ENCODE peak calls at places on chromosomes 11 and 22, in seven cellular contexts. Y is heart left ventricle; O is mesendoderm; E is PC-9; C is H9; T is IMR-90; I is naive thymus-derived CD4-positive, alpha-beta T cell. W is an unnamed sample.

GRCh38 chr11:111554532-111554931 is 14.0 kb downstream of the LAYN start:
- DNase-seq in Y (no peak), O (no peak), E (no peak), C (no peak), T (no peak), I (no peak), W (no peak)

GRCh38 chr11:117822031-117822521 is 2.5 kb downstream of the FXYD2 start:
- DNase-seq in Y (no peak), O (peak), E (peak), C (peak), T (no peak), I (peak), W (no peak)

GRCh38 chr22:27462190-27462589 is 339.4 kb downstream of the MN1 start:
- DNase-seq in Y (no peak), O (peak), E (no peak), C (no peak), T (no peak), I (no peak), W (no peak)

GRCh38 chr11:133945087-133945974 is 11.4 kb downstream of the IGSF9B start:
- DNase-seq in Y (peak), O (no peak), E (no peak), C (no peak), T (peak), I (peak), W (peak)

GRCh38 chr11:113506893-113507292 is 31.7 kb upstream of the DRD2 start:
- DNase-seq in Y (no peak), O (no peak), E (no peak), C (no peak), T (no peak), I (no peak), W (no peak)

GRCh38 chr22:39264344-39265116 is 19.7 kb upstream of the PDGFB start:
- DNase-seq in Y (peak), O (no peak), E (no peak), C (no peak), T (no peak), I (no peak), W (no peak)

GRCh38 chr11:208917-209260 is 1.4 kb downstream of the RIC8A start:
- DNase-seq in Y (no peak), O (no peak), E (no peak), C (no peak), T (no peak), I (no peak), W (no peak)

GRCh38 chr11:17504330-17505107 is 27.9 kb upstream of the ABCC8 start:
- DNase-seq in Y (peak), O (peak), E (peak), C (peak), T (peak), I (peak), W (peak)

GRCh38 chr11:45665933-45666647 is 668 bp upstream of the CHST1 start:
- DNase-seq in Y (no peak), O (no peak), E (no peak), C (no peak), T (no peak), I (no peak), W (peak)

GRCh38 chr22:46113910-46114517 is 36.3 kb upstream of the PPARA start:
- DNase-seq in Y (no peak), O (no peak), E (no peak), C (no peak), T (no peak), I (no peak), W (no peak)

GRCh38 chr22:31361743-31362142 is 15.6 kb upstream of the PATZ1 start:
- DNase-seq in Y (no peak), O (no peak), E (no peak), C (no peak), T (no peak), I (no peak), W (no peak)

GRCh38 chr22:19120829-19121630 is 1.2 kb downstream of the DGCR2 start:
- DNase-seq in Y (no peak), O (peak), E (peak), C (peak), T (peak), I (no peak), W (no peak)

GRCh38 chr22:38869663-38870062 is 2.4 kb downstream of the CBX6 start:
- DNase-seq in Y (no peak), O (no peak), E (no peak), C (peak), T (no peak), I (no peak), W (no peak)

GRCh38 chr11:39975091-39975490 is 1484.4 kb downstream of the LRRC4C start:
- DNase-seq in Y (no peak), O (no peak), E (no peak), C (no peak), T (no peak), I (no peak), W (no peak)

GRCh38 chr11:28860898-28861297 is 752.7 kb downstream of the METTL15 start:
- DNase-seq in Y (no peak), O (peak), E (no peak), C (no peak), T (peak), I (no peak), W (no peak)

GRCh38 chr11:31059529-31059928 is 310.0 kb downstream of the DCDC1 start:
- DNase-seq in Y (no peak), O (no peak), E (no peak), C (no peak), T (no peak), I (no peak), W (no peak)

GRCh38 chr22:27489265-27489675 is 312.3 kb downstream of the MN1 start:
- DNase-seq in Y (no peak), O (no peak), E (no peak), C (no peak), T (peak), I (no peak), W (no peak)

GRCh38 chr11:27153136-27153535 is 112.5 kb downstream of the BBOX1 start:
- DNase-seq in Y (no peak), O (no peak), E (no peak), C (no peak), T (no peak), I (no peak), W (no peak)

GRCh38 chr11:16815047-16815767 is 76.8 kb downstream of the C11orf58 start:
- DNase-seq in Y (peak), O (no peak), E (no peak), C (no peak), T (peak), I (no peak), W (peak)

GRCh38 chr11:120465921-120466534 is 45.5 kb upstream of the GRIK4 start:
- DNase-seq in Y (no peak), O (no peak), E (no peak), C (no peak), T (no peak), I (no peak), W (no peak)

GRCh38 chr11:65565624-65566453 is 4.4 kb upstream of the ZNRD2 start:
- DNase-seq in Y (no peak), O (no peak), E (no peak), C (no peak), T (peak), I (no peak), W (no peak)

GRCh38 chr11:36751251-36751839 is 153.3 kb upstream of the RAG2 start:
- DNase-seq in Y (no peak), O (no peak), E (no peak), C (no peak), T (no peak), I (no peak), W (no peak)

GRCh38 chr11:86703992-86704391 is 31.6 kb upstream of the ME3 start:
- DNase-seq in Y (no peak), O (no peak), E (no peak), C (no peak), T (no peak), I (no peak), W (no peak)

GRCh38 chr22:27443315-27443714 is 358.2 kb downstream of the MN1 start:
- DNase-seq in Y (no peak), O (peak), E (no peak), C (no peak), T (no peak), I (no peak), W (no peak)

GRCh38 chr11:74754507-74755255 is 6.0 kb downstream of the RNF169 start:
- DNase-seq in Y (no peak), O (peak), E (peak), C (no peak), T (peak), I (no peak), W (no peak)

GRCh38 chr11:12848413-12848812 is 160.7 kb upstream of the RASSF10 start:
- DNase-seq in Y (no peak), O (no peak), E (no peak), C (no peak), T (no peak), I (no peak), W (no peak)

GRCh38 chr11:12845739-12846358 is 163.3 kb upstream of the RASSF10 start:
- DNase-seq in Y (peak), O (peak), E (no peak), C (no peak), T (peak), I (no peak), W (no peak)

GRCh38 chr11:12841946-12842630 is 167.0 kb upstream of the RASSF10 start:
- DNase-seq in Y (peak), O (peak), E (peak), C (no peak), T (peak), I (no peak), W (no peak)

GRCh38 chr11:12842933-12843636 is 166.0 kb upstream of the RASSF10 start:
- DNase-seq in Y (no peak), O (no peak), E (peak), C (no peak), T (no peak), I (no peak), W (no peak)

DNA sequence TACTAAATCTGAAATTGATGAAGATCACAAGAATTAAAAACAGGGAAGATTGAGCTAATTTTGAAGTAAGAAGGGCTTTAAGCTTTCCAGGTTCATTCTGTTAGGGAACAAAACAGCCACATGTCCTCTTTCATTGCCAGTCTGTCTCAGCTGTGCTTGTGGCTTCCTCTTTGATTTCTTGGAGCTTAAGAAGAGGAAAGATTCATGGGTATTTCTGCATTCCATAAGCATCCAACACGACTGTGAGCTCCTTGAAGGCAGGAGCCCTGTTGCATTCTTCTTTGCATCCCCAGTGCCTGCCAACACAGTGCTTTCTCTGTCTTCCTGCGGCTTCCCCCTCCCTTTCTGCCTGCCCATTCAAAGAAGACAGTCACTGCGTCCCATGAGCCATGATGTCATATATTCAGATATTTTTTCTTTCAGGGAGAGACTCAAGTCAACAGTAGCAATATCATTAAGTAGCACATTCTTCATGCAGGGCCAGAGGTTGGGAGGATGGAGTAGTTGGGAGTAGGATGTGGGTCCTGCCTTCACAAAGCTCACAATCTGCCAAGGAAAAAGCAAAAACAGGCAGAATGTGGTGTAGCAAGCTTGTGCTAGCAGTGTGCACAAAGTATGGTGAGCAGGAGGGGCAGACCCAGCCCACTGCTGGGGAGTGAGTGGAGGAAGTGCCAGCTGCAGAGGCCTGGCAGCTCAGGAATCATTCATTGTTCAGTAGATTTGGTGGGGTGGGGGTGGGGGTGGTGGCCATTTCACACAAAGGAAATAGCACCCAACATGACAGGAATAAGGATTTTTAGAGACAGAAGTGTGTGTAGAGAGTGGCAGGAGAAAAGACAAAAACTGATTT is 162.1 kb upstream of the RASSF10 start:
- DNase-seq in Y (no peak), O (no peak), E (no peak), C (no peak), T (no peak), I (no peak), W (no peak)
- H3K27ac ChIP-seq in Y (no peak), O (no peak), E (no peak), C (no peak), T (no peak), I (no peak), W (peak)

GRCh38 chr11:3861698-3862097 is 6.2 kb downstream of the STIM1 start:
- DNase-seq in Y (no peak), O (no peak), E (no peak), C (no peak), T (no peak), I (no peak), W (no peak)

GRCh38 chr11:3865388-3866193 is 10.1 kb downstream of the STIM1 start:
- DNase-seq in Y (no peak), O (no peak), E (peak), C (no peak), T (peak), I (no peak), W (no peak)

GRCh38 chr11:3867209-3868071 is 12.0 kb downstream of the STIM1 start:
- DNase-seq in Y (peak), O (peak), E (no peak), C (no peak), T (no peak), I (no peak), W (peak)

GRCh38 chr11:3866206-3866605 is 10.7 kb downstream of the STIM1 start:
- DNase-seq in Y (no peak), O (peak), E (no peak), C (no peak), T (no peak), I (no peak), W (no peak)

DNA sequence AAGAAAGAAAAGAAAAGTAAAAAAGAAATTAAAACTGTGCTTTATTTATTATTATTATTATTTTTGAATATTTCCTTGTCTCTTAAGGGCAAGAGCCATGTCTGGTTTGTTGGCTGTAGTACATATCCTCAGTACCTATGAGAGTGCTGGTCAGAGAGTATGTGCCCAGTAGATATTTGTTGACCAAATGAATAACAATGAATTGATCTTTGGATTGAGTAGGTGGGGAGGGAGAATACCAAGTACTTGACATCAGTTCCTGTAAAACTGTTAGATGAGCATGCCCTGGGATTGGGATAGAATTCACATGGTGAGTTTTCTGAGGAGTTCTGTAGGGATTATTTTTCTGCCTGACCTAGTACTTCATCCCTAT is 11.4 kb downstream of the STIM1 start:
- DNase-seq in Y (no peak), O (no peak), E (no peak), C (no peak), T (no peak), I (no peak), W (no peak)
- H3K27ac ChIP-seq in Y (peak), O (no peak), E (no peak), C (no peak), T (no peak), I (peak), W (peak)

GRCh38 chr11:76380977-76381719 is at the start of the genes GVQW3 and THAP12:
- DNase-seq in Y (peak), O (peak), E (peak), C (peak), T (peak), I (peak), W (peak)
- H3K27ac ChIP-seq in Y (peak), O (no peak), E (peak), C (no peak), T (peak), I (peak), W (peak)

GRCh38 chr11:8061555-8062428 is 19.2 kb upstream of the TUB start:
- DNase-seq in Y (no peak), O (no peak), E (no peak), C (no peak), T (no peak), I (no peak), W (peak)
- H3K27ac ChIP-seq in Y (no peak), O (no peak), E (no peak), C (no peak), T (no peak), I (no peak), W (no peak)

DNA sequence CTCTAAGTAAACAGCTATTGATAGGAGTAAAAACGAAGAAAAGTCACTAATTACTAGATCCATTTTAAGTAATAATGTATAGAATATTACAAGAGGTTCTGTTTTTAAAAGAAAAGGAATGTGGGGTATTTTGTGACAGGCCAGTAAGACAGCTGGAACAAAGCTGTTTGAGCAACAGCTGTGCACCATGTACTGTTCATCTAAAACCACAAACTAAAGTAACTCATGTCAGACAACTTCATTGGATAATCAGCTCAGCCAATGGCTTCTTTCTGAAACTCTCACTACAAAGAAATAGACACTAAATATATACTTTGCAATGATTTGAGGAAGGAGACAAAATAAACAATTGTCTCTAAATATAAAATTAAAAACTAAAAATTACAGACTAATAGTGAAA is 16.1 kb downstream of the RRAS2 start:
- DNase-seq in Y (no peak), O (no peak), E (no peak), C (no peak), T (peak), I (no peak), W (no peak)
- H3K27ac ChIP-seq in Y (no peak), O (no peak), E (no peak), C (no peak), T (no peak), I (no peak), W (no peak)

GRCh38 chr22:23071163-23072034 is 1.1 kb downstream of the GNAZ start:
- DNase-seq in Y (no peak), O (no peak), E (no peak), C (no peak), T (no peak), I (no peak), W (no peak)
- H3K27ac ChIP-seq in Y (no peak), O (no peak), E (no peak), C (no peak), T (no peak), I (peak), W (no peak)